ENCODE peak calls at places on chromosomes 11 and 22, in ten cellular contexts. V is naive thymus-derived CD8-positive, alpha-beta T cell; Q is Calu3; Z is heart right ventricle; J is activated CD8-positive, alpha-beta memory T cell treated with anti-CD3 and anti-CD28 coated beads, Interleukin-2, amount 50 U/mL, for 4 hours; I is NCI-H146; Y is iris pigment epithelial cell; G is activated naive CD4-positive, alpha-beta T cell treated with anti-CD3 and anti-CD28 coated beads for 36 hours; B is tibial nerve; W is fibroblast of gingiva. M is an unnamed sample.

GRCh38 chr11:71342116-71342515 is 89.7 kb upstream of the SHANK2 start:
- DNase-seq in I (no peak), Y (peak), B (no peak), Z (no peak), W (peak), J (no peak), V (no peak), Q (no peak), G (no peak), M (peak)

GRCh38 chr22:43077121-43077877 is 11.9 kb downstream of the TTLL1 start:
- DNase-seq in V (no peak), Z (peak), W (no peak), B (no peak), G (no peak), J (no peak), Q (no peak), I (no peak), Y (no peak), M (no peak)

GRCh38 chr11:66693356-66694055 is 15.8 kb upstream of the RBM4B start:
- DNase-seq in Y (no peak), G (no peak), V (no peak), J (no peak), Z (no peak), Q (no peak), I (no peak), W (no peak), B (no peak), M (no peak)

GRCh38 chr22:25623310-25623734 is 58.8 kb downstream of the GRK3 start:
- DNase-seq in B (no peak), Z (no peak), G (peak), Y (no peak), W (no peak), V (no peak), I (peak), Q (no peak), J (no peak), M (no peak)

GRCh38 chr22:49964136-49964492 is 3.5 kb downstream of the PIM3 start:
- DNase-seq in Y (no peak), Z (peak), W (no peak), J (peak), I (no peak), V (peak), B (peak), Q (no peak), G (no peak), M (no peak)

GRCh38 chr22:50525991-50526848 is 822 bp upstream of the SCO2 start:
- DNase-seq in Q (peak), B (no peak), Y (peak), I (peak), Z (peak), W (peak), V (peak), G (peak), J (peak), M (peak)

GRCh38 chr11:2798951-2799761 is 86.4 kb downstream of the CDKN1C start:
- DNase-seq in J (no peak), Z (peak), Q (no peak), I (no peak), B (peak), V (no peak), G (peak), Y (no peak), W (no peak), M (no peak)

GRCh38 chr11:35134403-35135126 is 4.4 kb upstream of the CD44 start:
- DNase-seq in Z (no peak), Q (no peak), G (no peak), I (no peak), Y (no peak), J (no peak), W (no peak), B (no peak), V (no peak), M (peak)

GRCh38 chr11:78573271-78574035 is 1.2 kb downstream of the NARS2 start:
- DNase-seq in Y (no peak), V (no peak), Z (no peak), G (no peak), J (no peak), B (no peak), W (no peak), I (no peak), Q (no peak), M (no peak)

GRCh38 chr11:23556163-23556750 is 696.0 kb upstream of the CCDC179 start:
- DNase-seq in Y (no peak), I (no peak), Q (no peak), V (no peak), G (no peak), B (no peak), W (no peak), Z (no peak), J (no peak), M (no peak)

GRCh38 chr11:9752091-9752490 is 88.2 kb downstream of the SWAP70 start:
- DNase-seq in Y (peak), J (no peak), W (peak), Z (peak), B (no peak), G (no peak), I (no peak), V (no peak), Q (no peak), M (no peak)

GRCh38 chr11:43547900-43548381 is 132.6 kb upstream of the HSD17B12 start:
- DNase-seq in W (no peak), Z (peak), Q (no peak), B (no peak), V (no peak), Y (no peak), G (no peak), J (no peak), I (peak), M (no peak)

GRCh38 chr11:130407978-130408377 is 20.4 kb downstream of the ADAMTS8 start:
- DNase-seq in B (no peak), Y (peak), W (peak), I (no peak), V (no peak), Z (no peak), J (no peak), G (no peak), Q (no peak), M (peak)

GRCh38 chr11:63767415-63768231 is 952 bp downstream of the ZFTA start:
- DNase-seq in I (peak), Z (peak), V (no peak), J (peak), G (peak), Q (peak), B (peak), W (peak), Y (peak), M (peak)

GRCh38 chr11:23310276-23310675 is 450.0 kb upstream of the CCDC179 start:
- DNase-seq in B (no peak), Y (peak), Z (no peak), Q (no peak), W (no peak), V (no peak), G (no peak), J (no peak), I (no peak), M (peak)

GRCh38 chr11:132114185-132114584 is 743.8 kb downstream of the NTM start:
- DNase-seq in Y (no peak), J (no peak), I (peak), W (peak), G (peak), Z (no peak), V (no peak), Q (no peak), B (no peak), M (peak)

GRCh38 chr11:73343076-73343833 is 32.9 kb upstream of the RELT start:
- DNase-seq in Z (no peak), I (peak), G (no peak), Q (no peak), W (no peak), B (no peak), V (no peak), Y (no peak), J (no peak), M (no peak)

GRCh38 chr11:73003083-73003482 is 139.0 kb downstream of the FCHSD2 start:
- DNase-seq in G (no peak), V (no peak), I (no peak), Z (no peak), J (no peak), W (no peak), Y (no peak), Q (no peak), B (no peak), M (no peak)

GRCh38 chr11:9601041-9601875 is 27.8 kb downstream of the WEE1 start:
- DNase-seq in W (peak), J (peak), Y (peak), Q (no peak), Z (no peak), V (peak), G (peak), B (no peak), I (no peak), M (peak)

GRCh38 chr11:22711880-22712279 is 45.5 kb downstream of the GAS2 start:
- DNase-seq in V (no peak), I (no peak), G (peak), Z (no peak), B (no peak), J (no peak), Y (no peak), Q (peak), W (no peak), M (peak)

GRCh38 chr11:128555606-128556005 is 31.8 kb downstream of the ETS1 start:
- DNase-seq in Y (peak), Z (no peak), Q (no peak), V (no peak), W (no peak), B (no peak), G (no peak), J (no peak), I (peak), M (peak)

GRCh38 chr22:25919452-25919851 is 177.5 kb downstream of the MYO18B start:
- DNase-seq in W (no peak), I (peak), J (no peak), V (no peak), B (no peak), Y (no peak), G (no peak), Z (no peak), Q (no peak), M (no peak)

GRCh38 chr22:23060612-23061400 is 9.5 kb upstream of the GNAZ start:
- DNase-seq in I (no peak), G (no peak), B (no peak), Y (no peak), Q (no peak), W (no peak), J (peak), Z (peak), V (no peak), M (no peak)

GRCh38 chr22:40499187-40499753 is 128.9 kb downstream of the SGSM3 start:
- DNase-seq in Q (peak), I (no peak), Y (peak), W (peak), J (no peak), Z (no peak), V (no peak), B (no peak), G (peak), M (peak)

GRCh38 chr11:65502274-65502851 is 3.5 kb downstream of the MALAT1 start:
- DNase-seq in J (no peak), Z (no peak), B (no peak), W (peak), G (no peak), I (no peak), V (no peak), Q (no peak), Y (peak), M (peak)